ENCODE peak calls at places on chromosomes 2 and 18, in seven cellular contexts. S is lower lobe of right lung, M is pancreas, U is GM12864, R is IMR-90, L is foreskin keratinocyte, Y is neural progenitor cell. P is an unnamed sample.

GRCh38 chr2:216799873-216800421 is 59.9 kb downstream of the TNP1 start:
- DNase-seq in S (no peak), M (no peak), Y (no peak), U (no peak), R (peak; percentile 74), L (no peak), P (peak; percentile 31)

GRCh38 chr2:154692927-154693326 is 5.6 kb upstream of the KCNJ3 start:
- DNase-seq in Y (no peak), S (no peak), U (no peak), L (no peak), M (no peak), R (no peak), P (no peak)

GRCh38 chr2:113050921-113051895 is 1.5 kb downstream of the IL36B start:
- DNase-seq in M (no peak), Y (no peak), R (no peak), L (no peak), S (no peak), U (no peak), P (no peak)

GRCh38 chr2:119476301-119477117 is 44.9 kb downstream of the TMEM37 start:
- DNase-seq in Y (peak; percentile 83), U (no peak), R (peak; percentile 36), L (no peak), S (no peak), M (no peak), P (peak; percentile 24)

GRCh38 chr2:128724547-128724946 is 405.9 kb upstream of the HS6ST1 start:
- DNase-seq in R (no peak), L (no peak), S (no peak), U (no peak), M (no peak), Y (no peak), P (no peak)

GRCh38 chr2:55102056-55102812 is 52.0 kb upstream of the RTN4 start:
- DNase-seq in Y (no peak), L (no peak), R (peak; percentile 96), M (no peak), U (no peak), S (no peak), P (peak; percentile 77)

GRCh38 chr18:63090334-63090733 is 229.2 kb downstream of the BCL2 start:
- DNase-seq in R (no peak), Y (no peak), M (no peak), S (no peak), L (no peak), U (no peak), P (no peak)

GRCh38 chr2:221676566-221677172 is 104.6 kb upstream of the EPHA4 start:
- DNase-seq in S (no peak), L (peak; percentile 15), Y (no peak), U (no peak), M (peak; percentile 16), R (peak; percentile 59), P (peak; percentile 11)

GRCh38 chr2:47034973-47035609 is 119.5 kb upstream of the MCFD2 start:
- DNase-seq in L (no peak), Y (peak; percentile 64), U (no peak), R (no peak), M (no peak), S (peak; percentile 86), P (no peak)

GRCh38 chr18:22279741-22280452 is 110.5 kb downstream of the GATA6 start:
- DNase-seq in Y (no peak), L (no peak), U (no peak), S (no peak), R (peak; percentile 71), M (no peak), P (no peak)

GRCh38 chr2:173355866-173356508 is 1.3 kb downstream of the CDCA7 start:
- DNase-seq in S (no peak), U (no peak), M (no peak), R (no peak), L (peak; percentile 87), Y (no peak), P (no peak)

GRCh38 chr2:48415765-48416515 is 114.0 kb upstream of the STON1 start:
- DNase-seq in U (no peak), Y (peak; percentile 47), S (no peak), L (no peak), M (no peak), R (no peak), P (no peak)

GRCh38 chr2:113032737-113033136 is 19.9 kb downstream of the IL36B start:
- DNase-seq in U (no peak), M (no peak), L (no peak), R (no peak), Y (no peak), S (no peak), P (no peak)

GRCh38 chr2:213246665-213247281 is 37.5 kb upstream of the SPAG16 start:
- DNase-seq in S (no peak), Y (peak; percentile 68), L (no peak), R (peak; percentile 64), U (no peak), M (no peak), P (peak; percentile 24)

GRCh38 chr2:49129034-49129433 is 25.3 kb downstream of the FSHR start:
- DNase-seq in M (no peak), R (no peak), Y (no peak), S (no peak), U (no peak), L (no peak), P (no peak)

GRCh38 chr2:138767101-138767500 is 13.1 kb downstream of the NXPH2 start:
- DNase-seq in S (no peak), Y (no peak), L (no peak), R (no peak), U (no peak), M (no peak), P (no peak)

GRCh38 chr2:42784204-42784880 is 8.0 kb downstream of the HAAO start:
- DNase-seq in M (no peak), L (no peak), Y (no peak), R (no peak), S (no peak), U (no peak), P (no peak)

GRCh38 chr2:163734911-163735691 is 707 bp downstream of the FIGN start:
- DNase-seq in R (peak; percentile 11), L (no peak), U (no peak), M (no peak), Y (peak; percentile 60), S (no peak), P (no peak)

DNA sequence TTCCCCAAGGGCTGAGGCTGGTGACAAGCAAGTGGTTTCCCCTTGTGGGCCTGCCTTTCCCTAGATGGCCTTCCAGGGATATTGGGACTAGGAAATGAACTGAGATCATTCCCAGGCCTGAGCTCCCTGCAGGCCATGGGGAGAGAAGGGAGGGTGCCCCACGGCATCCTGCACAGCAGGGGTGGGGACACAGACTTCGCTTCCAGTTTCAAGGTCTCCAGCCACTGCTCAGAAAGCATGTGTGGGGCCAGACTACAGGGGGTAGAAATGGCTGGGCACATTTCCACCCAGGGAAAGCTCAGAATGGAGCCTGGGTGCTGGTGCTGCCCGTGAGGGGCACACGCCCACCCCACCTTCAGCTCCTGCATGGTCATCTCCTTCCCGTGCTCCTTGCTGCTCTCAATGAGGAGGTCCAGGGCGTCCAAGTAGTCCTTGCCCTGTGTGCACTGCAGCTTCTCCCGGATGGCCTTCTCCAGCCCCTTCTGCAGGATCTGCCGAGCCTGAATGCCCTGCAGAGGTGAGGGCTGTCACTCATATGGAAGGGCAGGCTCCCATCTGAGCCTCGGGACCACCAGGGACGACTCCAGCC is 13.2 kb downstream of the CYP26B1 start:
- DNase-seq in Y (no peak), U (no peak), M (no peak), R (no peak), S (no peak), L (no peak), P (no peak)
- TF ChIP-seq CTCF in Y (no peak), U (no peak), M (no peak), R (no peak), S (no peak), L (no peak), P (no peak)

DNA sequence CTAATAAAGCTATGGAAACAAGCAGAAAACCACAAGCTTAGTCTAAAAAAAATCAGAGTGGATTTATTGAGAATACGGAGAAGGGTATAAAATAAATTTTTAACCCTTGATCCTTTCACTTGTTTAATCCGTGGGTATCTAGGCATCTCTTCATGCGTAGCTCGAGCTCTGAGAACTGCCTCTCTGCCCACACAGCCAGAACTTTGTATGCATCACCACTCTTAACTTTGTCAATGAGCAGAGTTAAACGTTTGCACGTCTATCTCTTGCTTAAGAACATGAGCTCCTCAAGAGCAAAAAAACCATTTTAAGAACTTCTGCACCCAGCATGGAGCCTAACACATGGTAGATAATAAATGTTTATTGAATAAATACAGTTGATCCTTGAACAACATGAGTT is 26.9 kb upstream of the TANK start:
- DNase-seq in Y (no peak), L (no peak), M (no peak), R (no peak), U (no peak), S (no peak), P (no peak)
- TF ChIP-seq CTCF in Y (no peak), L (no peak), M (no peak), R (no peak), U (no peak), S (no peak), P (no peak)

GRCh38 chr2:222688912-222689311 is 17.5 kb downstream of the MOGAT1 start:
- DNase-seq in U (no peak), M (no peak), R (no peak), S (no peak), L (no peak), Y (no peak), P (no peak)

GRCh38 chr2:222698276-222698675 is 26.8 kb downstream of the MOGAT1 start:
- DNase-seq in R (no peak), U (no peak), M (no peak), Y (no peak), L (no peak), S (no peak), P (no peak)

GRCh38 chr2:222690564-222691200 is 19.2 kb downstream of the MOGAT1 start:
- DNase-seq in L (no peak), U (peak; percentile 42), Y (peak; percentile 91), S (peak; percentile 84), M (peak; percentile 84), R (peak; percentile 78), P (peak; percentile 62)

GRCh38 chr2:222689322-222689721 is 17.9 kb downstream of the MOGAT1 start:
- DNase-seq in Y (no peak), U (no peak), M (no peak), S (no peak), L (no peak), R (no peak), P (no peak)

DNA sequence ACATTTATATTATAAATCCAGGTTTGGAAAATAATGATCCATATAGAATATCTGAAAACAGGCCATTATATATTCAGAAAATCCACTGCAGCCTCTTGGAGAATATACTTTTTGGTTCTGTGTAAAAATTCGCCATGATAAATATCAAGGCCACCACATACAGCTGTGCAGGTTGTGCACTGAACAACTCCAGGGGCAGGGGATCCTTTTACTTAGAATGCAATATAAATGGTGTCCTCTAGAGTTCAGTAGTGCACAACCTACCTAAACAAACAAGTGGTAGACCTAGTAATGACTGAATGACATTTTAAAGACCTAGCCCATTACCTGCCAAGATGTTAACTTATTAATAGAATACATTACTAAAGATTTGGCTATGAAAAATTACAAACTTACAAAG is 22.4 kb downstream of the MOGAT1 start:
- DNase-seq in S (no peak), R (no peak), U (no peak), M (no peak), Y (no peak), L (no peak), P (peak; percentile 15)
- TF ChIP-seq CTCF in S (no peak), R (peak; percentile 37), U (peak; percentile 34), M (no peak), Y (peak; percentile 39), L (peak; percentile 77), P (peak; percentile 69)

DNA sequence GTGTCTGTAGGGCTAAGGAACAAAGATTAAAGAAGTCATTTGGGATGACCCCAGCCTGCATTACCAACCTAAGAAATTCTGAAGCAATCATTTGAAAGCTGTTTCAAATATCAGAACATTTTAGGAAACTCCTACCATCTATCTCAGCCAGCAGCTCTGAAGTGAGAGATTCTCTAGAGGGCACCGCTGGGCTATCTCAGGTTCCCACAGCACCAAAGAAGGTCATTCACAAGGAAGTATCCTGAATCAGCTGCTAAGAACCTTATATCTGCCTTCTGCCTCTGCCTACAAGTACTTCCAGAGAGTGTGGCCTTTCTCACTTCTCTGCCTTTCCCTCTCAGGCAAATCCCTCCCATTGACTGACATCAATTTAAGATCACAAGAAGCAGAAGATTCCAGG is 13.4 kb upstream of the EVA1A start:
- DNase-seq in L (no peak), U (no peak), S (no peak), Y (no peak), M (no peak), R (peak; percentile 20), P (no peak)
- TF ChIP-seq CTCF in L (peak; percentile 49), U (no peak), S (no peak), Y (no peak), M (no peak), R (peak; percentile 40), P (no peak)

P was measured in HFFc6.